ENCODE peak calls at places on chromosomes 4 and X, in nine cellular contexts. One of them, this sample, is unnamed.
A peak's percentile ranks its signal among the peaks of the same experiment; 100 is the strongest.

GRCh38 chr4:98746530-98746929 is 88.1 kb upstream of the TSPAN5 start:
- DNase-seq in cardiac muscle cell: no peak
- DNase-seq in A673: peak; percentile 44
- DNase-seq in CD8-positive, alpha-beta T cell: no peak
- DNase-seq in GM23248: no peak
- DNase-seq in MM.1S: no peak
- DNase-seq in CD4-positive, alpha-beta memory T cell: no peak
- DNase-seq in upper lobe of left lung: no peak
- DNase-seq in SJSA1: no peak
- DNase-seq in this sample: no peak

GRCh38 chr4:149409186-149410056 is 406.2 kb downstream of the IQCM start:
- DNase-seq in cardiac muscle cell: peak; percentile 84
- DNase-seq in A673: peak; percentile 88
- DNase-seq in CD8-positive, alpha-beta T cell: no peak
- DNase-seq in GM23248: peak; percentile 92
- DNase-seq in MM.1S: no peak
- DNase-seq in CD4-positive, alpha-beta memory T cell: no peak
- DNase-seq in upper lobe of left lung: no peak
- DNase-seq in SJSA1: peak; percentile 54
- DNase-seq in this sample: no peak

GRCh38 chrX:15328131-15328530 is 7.2 kb downstream of the PIGA start:
- DNase-seq in cardiac muscle cell: no peak
- DNase-seq in A673: no peak
- DNase-seq in CD8-positive, alpha-beta T cell: no peak
- DNase-seq in GM23248: no peak
- DNase-seq in MM.1S: no peak
- DNase-seq in CD4-positive, alpha-beta memory T cell: no peak
- DNase-seq in upper lobe of left lung: no peak
- DNase-seq in SJSA1: no peak
- DNase-seq in this sample: no peak

GRCh38 chr4:139892973-139893736 is 227.5 kb downstream of the MGST2 start:
- DNase-seq in cardiac muscle cell: no peak
- DNase-seq in A673: no peak
- DNase-seq in CD8-positive, alpha-beta T cell: no peak
- DNase-seq in GM23248: no peak
- DNase-seq in MM.1S: no peak
- DNase-seq in CD4-positive, alpha-beta memory T cell: no peak
- DNase-seq in upper lobe of left lung: no peak
- DNase-seq in SJSA1: peak; percentile 63
- DNase-seq in this sample: no peak

GRCh38 chr4:68895561-68896198 is 55.9 kb downstream of the UGT2A3 start:
- DNase-seq in cardiac muscle cell: no peak
- DNase-seq in A673: no peak
- DNase-seq in CD8-positive, alpha-beta T cell: no peak
- DNase-seq in GM23248: no peak
- DNase-seq in MM.1S: no peak
- DNase-seq in CD4-positive, alpha-beta memory T cell: no peak
- DNase-seq in upper lobe of left lung: no peak
- DNase-seq in SJSA1: no peak
- DNase-seq in this sample: no peak

GRCh38 chr4:174037049-174037448 is 246.4 kb downstream of the FBXO8 start:
- DNase-seq in cardiac muscle cell: no peak
- DNase-seq in A673: no peak
- DNase-seq in CD8-positive, alpha-beta T cell: no peak
- DNase-seq in GM23248: peak; percentile 6
- DNase-seq in MM.1S: no peak
- DNase-seq in CD4-positive, alpha-beta memory T cell: no peak
- DNase-seq in upper lobe of left lung: no peak
- DNase-seq in SJSA1: no peak
- DNase-seq in this sample: no peak

GRCh38 chr4:153530284-153530995 is 64.3 kb downstream of the TMEM131L start:
- DNase-seq in cardiac muscle cell: no peak
- DNase-seq in A673: no peak
- DNase-seq in CD8-positive, alpha-beta T cell: no peak
- DNase-seq in GM23248: no peak
- DNase-seq in MM.1S: no peak
- DNase-seq in CD4-positive, alpha-beta memory T cell: no peak
- DNase-seq in upper lobe of left lung: no peak
- DNase-seq in SJSA1: no peak
- DNase-seq in this sample: peak; percentile 22

GRCh38 chrX:77731821-77732419 is 54.1 kb downstream of the ATRX start:
- DNase-seq in cardiac muscle cell: no peak
- DNase-seq in A673: no peak
- DNase-seq in CD8-positive, alpha-beta T cell: peak; percentile 21
- DNase-seq in GM23248: no peak
- DNase-seq in MM.1S: no peak
- DNase-seq in CD4-positive, alpha-beta memory T cell: no peak
- DNase-seq in upper lobe of left lung: no peak
- DNase-seq in SJSA1: no peak
- DNase-seq in this sample: no peak

GRCh38 chr4:86543560-86544312 is 50.4 kb upstream of the PTPN13 start:
- DNase-seq in cardiac muscle cell: peak; percentile 54
- DNase-seq in A673: peak; percentile 60
- DNase-seq in CD8-positive, alpha-beta T cell: no peak
- DNase-seq in GM23248: peak; percentile 51
- DNase-seq in MM.1S: no peak
- DNase-seq in CD4-positive, alpha-beta memory T cell: no peak
- DNase-seq in upper lobe of left lung: no peak
- DNase-seq in SJSA1: peak; percentile 42
- DNase-seq in this sample: no peak

GRCh38 chr4:73841243-73841925 is 4.9 kb downstream of the CXCL6 start:
- DNase-seq in cardiac muscle cell: peak; percentile 48
- DNase-seq in A673: no peak
- DNase-seq in CD8-positive, alpha-beta T cell: no peak
- DNase-seq in GM23248: peak; percentile 42
- DNase-seq in MM.1S: no peak
- DNase-seq in CD4-positive, alpha-beta memory T cell: no peak
- DNase-seq in upper lobe of left lung: no peak
- DNase-seq in SJSA1: no peak
- DNase-seq in this sample: no peak

GRCh38 chr4:153564630-153565525 is 98.7 kb downstream of the TMEM131L start:
- DNase-seq in cardiac muscle cell: no peak
- DNase-seq in A673: peak; percentile 54
- DNase-seq in CD8-positive, alpha-beta T cell: no peak
- DNase-seq in GM23248: peak; percentile 58
- DNase-seq in MM.1S: no peak
- DNase-seq in CD4-positive, alpha-beta memory T cell: no peak
- DNase-seq in upper lobe of left lung: no peak
- DNase-seq in SJSA1: peak; percentile 78
- DNase-seq in this sample: no peak

GRCh38 chr4:180913750-180914149 is 1329.5 kb upstream of the TENM3 start:
- DNase-seq in cardiac muscle cell: peak; percentile 0
- DNase-seq in A673: no peak
- DNase-seq in CD8-positive, alpha-beta T cell: no peak
- DNase-seq in GM23248: peak; percentile 84
- DNase-seq in MM.1S: no peak
- DNase-seq in CD4-positive, alpha-beta memory T cell: no peak
- DNase-seq in upper lobe of left lung: no peak
- DNase-seq in SJSA1: peak; percentile 87
- DNase-seq in this sample: no peak

GRCh38 chr4:1564535-1565375 is 119.4 kb downstream of the FAM53A start:
- DNase-seq in cardiac muscle cell: no peak
- DNase-seq in A673: no peak
- DNase-seq in CD8-positive, alpha-beta T cell: peak; percentile 19
- DNase-seq in GM23248: no peak
- DNase-seq in MM.1S: no peak
- DNase-seq in CD4-positive, alpha-beta memory T cell: no peak
- DNase-seq in upper lobe of left lung: peak; percentile 64
- DNase-seq in SJSA1: no peak
- DNase-seq in this sample: no peak

GRCh38 chr4:120922390-120923200 is at the start of gene PRDM5:
- DNase-seq in cardiac muscle cell: peak; percentile 76
- DNase-seq in A673: peak; percentile 56
- DNase-seq in CD8-positive, alpha-beta T cell: peak; percentile 43
- DNase-seq in GM23248: peak; percentile 71
- DNase-seq in MM.1S: peak; percentile 82
- DNase-seq in CD4-positive, alpha-beta memory T cell: peak; percentile 4
- DNase-seq in upper lobe of left lung: peak; percentile 94
- DNase-seq in SJSA1: peak; percentile 62
- DNase-seq in this sample: peak; percentile 22

GRCh38 chr4:62940229-62940628 is 1469.0 kb downstream of the TECRL start:
- DNase-seq in cardiac muscle cell: no peak
- DNase-seq in A673: no peak
- DNase-seq in CD8-positive, alpha-beta T cell: no peak
- DNase-seq in GM23248: no peak
- DNase-seq in MM.1S: no peak
- DNase-seq in CD4-positive, alpha-beta memory T cell: no peak
- DNase-seq in upper lobe of left lung: no peak
- DNase-seq in SJSA1: no peak
- DNase-seq in this sample: no peak

GRCh38 chr4:76374744-76375143 is 46.2 kb downstream of the CCDC158 start:
- DNase-seq in cardiac muscle cell: no peak
- DNase-seq in A673: no peak
- DNase-seq in CD8-positive, alpha-beta T cell: no peak
- DNase-seq in GM23248: peak; percentile 10
- DNase-seq in MM.1S: no peak
- DNase-seq in CD4-positive, alpha-beta memory T cell: no peak
- DNase-seq in upper lobe of left lung: no peak
- DNase-seq in SJSA1: no peak
- DNase-seq in this sample: no peak

GRCh38 chr4:165716472-165716871 is 156.6 kb upstream of the TLL1 start:
- DNase-seq in cardiac muscle cell: no peak
- DNase-seq in A673: peak; percentile 86
- DNase-seq in CD8-positive, alpha-beta T cell: no peak
- DNase-seq in GM23248: no peak
- DNase-seq in MM.1S: no peak
- DNase-seq in CD4-positive, alpha-beta memory T cell: no peak
- DNase-seq in upper lobe of left lung: no peak
- DNase-seq in SJSA1: no peak
- DNase-seq in this sample: no peak

GRCh38 chr4:38860788-38861424 is 4.3 kb upstream of the TLR6 start:
- DNase-seq in cardiac muscle cell: peak; percentile 59
- DNase-seq in A673: peak; percentile 57
- DNase-seq in CD8-positive, alpha-beta T cell: peak; percentile 51
- DNase-seq in GM23248: peak; percentile 62
- DNase-seq in MM.1S: peak; percentile 85
- DNase-seq in CD4-positive, alpha-beta memory T cell: peak; percentile 61
- DNase-seq in upper lobe of left lung: no peak
- DNase-seq in SJSA1: no peak
- DNase-seq in this sample: peak; percentile 57

GRCh38 chr4:15649914-15650545 is 5.1 kb downstream of the FBXL5 start:
- DNase-seq in cardiac muscle cell: peak; percentile 68
- DNase-seq in A673: peak; percentile 87
- DNase-seq in CD8-positive, alpha-beta T cell: peak; percentile 72
- DNase-seq in GM23248: peak; percentile 70
- DNase-seq in MM.1S: peak; percentile 71
- DNase-seq in CD4-positive, alpha-beta memory T cell: peak; percentile 79
- DNase-seq in upper lobe of left lung: no peak
- DNase-seq in SJSA1: peak; percentile 28
- DNase-seq in this sample: peak; percentile 69

GRCh38 chr4:70704333-70705145 is 16.2 kb downstream of the UTP3 start:
- DNase-seq in cardiac muscle cell: peak; percentile 71
- DNase-seq in A673: peak; percentile 75
- DNase-seq in CD8-positive, alpha-beta T cell: peak; percentile 64
- DNase-seq in GM23248: peak; percentile 84
- DNase-seq in MM.1S: peak; percentile 82
- DNase-seq in CD4-positive, alpha-beta memory T cell: peak; percentile 49
- DNase-seq in upper lobe of left lung: peak; percentile 96
- DNase-seq in SJSA1: peak; percentile 74
- DNase-seq in this sample: peak; percentile 63

DNA sequence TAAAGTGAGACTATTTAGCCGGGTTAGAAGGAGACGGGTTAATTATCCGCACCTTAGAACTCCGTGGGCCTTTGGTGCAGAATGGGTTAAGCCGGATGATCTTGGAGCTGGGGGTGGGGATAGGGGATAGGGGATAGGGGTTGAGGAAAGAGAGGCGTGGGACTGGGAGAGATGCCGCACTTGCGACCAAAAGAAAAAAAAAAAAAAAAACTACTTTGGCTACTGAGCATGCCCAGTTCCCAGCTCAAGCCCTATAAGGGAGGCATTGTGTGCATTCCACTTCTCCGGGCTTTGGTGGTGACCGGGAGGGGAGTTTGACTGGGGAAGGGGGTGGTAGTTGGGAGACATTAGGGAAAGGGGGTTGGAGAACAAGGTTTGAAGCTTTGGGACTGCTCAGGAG is at the start of gene SLITRK4:
- DNase-seq in cardiac muscle cell: peak; percentile 80
- DNase-seq in A673: no peak
- DNase-seq in CD8-positive, alpha-beta T cell: no peak
- DNase-seq in GM23248: no peak
- DNase-seq in MM.1S: no peak
- DNase-seq in CD4-positive, alpha-beta memory T cell: no peak
- DNase-seq in upper lobe of left lung: no peak
- DNase-seq in SJSA1: no peak
- DNase-seq in this sample: no peak
- H3K4me3 ChIP-seq in cardiac muscle cell: peak within 1 kb of the TSS; percentile 55
- H3K4me3 ChIP-seq in A673: no peak within 1 kb of the TSS
- H3K4me3 ChIP-seq in CD8-positive, alpha-beta T cell: no peak within 1 kb of the TSS
- H3K4me3 ChIP-seq in GM23248: no peak within 1 kb of the TSS
- H3K4me3 ChIP-seq in MM.1S: no peak within 1 kb of the TSS
- H3K4me3 ChIP-seq in CD4-positive, alpha-beta memory T cell: no peak within 1 kb of the TSS
- H3K4me3 ChIP-seq in upper lobe of left lung: no peak within 1 kb of the TSS
- H3K4me3 ChIP-seq in SJSA1: no peak within 1 kb of the TSS
- H3K4me3 ChIP-seq in this sample: no peak within 1 kb of the TSS

GRCh38 chr4:118894034-118894433 is 5.4 kb downstream of the SYNPO2 start:
- DNase-seq in cardiac muscle cell: no peak
- DNase-seq in A673: no peak
- DNase-seq in CD8-positive, alpha-beta T cell: no peak
- DNase-seq in GM23248: no peak
- DNase-seq in MM.1S: no peak
- DNase-seq in CD4-positive, alpha-beta memory T cell: no peak
- DNase-seq in upper lobe of left lung: no peak
- DNase-seq in SJSA1: no peak
- DNase-seq in this sample: no peak
- H3K27ac ChIP-seq in cardiac muscle cell: no peak overlapping the region
- H3K27ac ChIP-seq in A673: no peak overlapping the region
- H3K27ac ChIP-seq in CD8-positive, alpha-beta T cell: no peak overlapping the region
- H3K27ac ChIP-seq in GM23248: no peak overlapping the region
- H3K27ac ChIP-seq in MM.1S: no peak overlapping the region
- H3K27ac ChIP-seq in CD4-positive, alpha-beta memory T cell: no peak overlapping the region
- H3K27ac ChIP-seq in upper lobe of left lung: no peak overlapping the region
- H3K27ac ChIP-seq in SJSA1: no peak overlapping the region
- H3K27ac ChIP-seq in this sample: no peak overlapping the region

GRCh38 chr4:88029556-88029955 is 22.1 kb downstream of the PKD2 start:
- DNase-seq in cardiac muscle cell: no peak
- DNase-seq in A673: no peak
- DNase-seq in CD8-positive, alpha-beta T cell: no peak
- DNase-seq in GM23248: peak; percentile 32
- DNase-seq in MM.1S: no peak
- DNase-seq in CD4-positive, alpha-beta memory T cell: no peak
- DNase-seq in upper lobe of left lung: no peak
- DNase-seq in SJSA1: no peak
- DNase-seq in this sample: no peak
- H3K4me3 ChIP-seq in cardiac muscle cell: no peak overlapping the region
- H3K4me3 ChIP-seq in A673: no peak overlapping the region
- H3K4me3 ChIP-seq in CD8-positive, alpha-beta T cell: no peak overlapping the region
- H3K4me3 ChIP-seq in GM23248: no peak overlapping the region
- H3K4me3 ChIP-seq in MM.1S: no peak overlapping the region
- H3K4me3 ChIP-seq in CD4-positive, alpha-beta memory T cell: no peak overlapping the region
- H3K4me3 ChIP-seq in upper lobe of left lung: no peak overlapping the region
- H3K4me3 ChIP-seq in SJSA1: no peak overlapping the region
- H3K4me3 ChIP-seq in this sample: no peak overlapping the region

GRCh38 chr4:96698891-96699290 is 859.0 kb downstream of the PDHA2 start:
- DNase-seq in cardiac muscle cell: no peak
- DNase-seq in A673: peak; percentile 4
- DNase-seq in CD8-positive, alpha-beta T cell: no peak
- DNase-seq in GM23248: no peak
- DNase-seq in MM.1S: no peak
- DNase-seq in CD4-positive, alpha-beta memory T cell: no peak
- DNase-seq in upper lobe of left lung: no peak
- DNase-seq in SJSA1: no peak
- DNase-seq in this sample: no peak
- H3K27ac ChIP-seq in cardiac muscle cell: no peak overlapping the region
- H3K27ac ChIP-seq in A673: no peak overlapping the region
- H3K27ac ChIP-seq in CD8-positive, alpha-beta T cell: no peak overlapping the region
- H3K27ac ChIP-seq in GM23248: no peak overlapping the region
- H3K27ac ChIP-seq in MM.1S: no peak overlapping the region
- H3K27ac ChIP-seq in CD4-positive, alpha-beta memory T cell: no peak overlapping the region
- H3K27ac ChIP-seq in upper lobe of left lung: no peak overlapping the region
- H3K27ac ChIP-seq in SJSA1: no peak overlapping the region
- H3K27ac ChIP-seq in this sample: no peak overlapping the region

This sample was measured in naive thymus-derived CD4-positive, alpha-beta T cell.